ENCODE peak calls at places on chromosome 9, in five cellular contexts. E is body of pancreas; R is DMS153; D is Right ventricle myocardium superior; P is effector CD4-positive, alpha-beta T cell. A is an unnamed sample.

GRCh38 chr9:105969672-105970071 is 275.3 kb downstream of the TMEM38B start:
- DNase-seq in R (no peak), P (no peak), E (no peak), D (no peak), A (no peak)

GRCh38 chr9:88992556-88992955 is 1.3 kb downstream of the S1PR3 start:
- DNase-seq in E (no peak), D (no peak), P (no peak), R (no peak), A (no peak)

GRCh38 chr9:115276621-115277020 is 158.7 kb upstream of the TNC start:
- DNase-seq in R (no peak), E (no peak), P (no peak), D (no peak), A (no peak)

GRCh38 chr9:132008184-132008781 is 71.4 kb downstream of the MED27 start:
- DNase-seq in D (no peak), E (no peak), P (no peak), R (no peak), A (no peak)

GRCh38 chr9:12230708-12231107 is 462.5 kb upstream of the TYRP1 start:
- DNase-seq in D (no peak), E (no peak), R (no peak), P (no peak), A (no peak)

GRCh38 chr9:137757139-137757538 is 120.4 kb upstream of the CACNA1B start:
- DNase-seq in R (no peak), P (no peak), E (peak), D (peak), A (no peak)

GRCh38 chr9:14097666-14098065 is 216.3 kb downstream of the NFIB start:
- DNase-seq in E (no peak), R (no peak), D (no peak), P (no peak), A (no peak)

GRCh38 chr9:98931543-98931942 is 12.2 kb upstream of the COL15A1 start:
- DNase-seq in R (no peak), E (no peak), D (no peak), P (no peak), A (no peak)

GRCh38 chr9:96321515-96321914 is 19.5 kb upstream of the HSD17B3 start:
- DNase-seq in E (no peak), R (no peak), P (no peak), D (no peak), A (no peak)

A was measured in activated effector memory CD4-positive, alpha-beta T cell treated with Interleukin-2 at 50 U/mL for 16 hours.